ENCODE peak calls at places on chromosomes 12 and 14, in five cellular contexts. C, N, O, S and P are unnamed samples.

GRCh38 chr12:130838284-130838950 is 633 bp downstream of the STX2 start:
- DNase-seq in N (peak; percentile 18), C (no peak), S (no peak), O (no peak), P (no peak)

GRCh38 chr12:56450241-56450640 is 1.0 kb upstream of the TIMELESS start:
- DNase-seq in N (no peak), S (no peak), C (no peak), O (no peak), P (no peak)

GRCh38 chr12:18258929-18259328 is 2.4 kb upstream of the PIK3C2G start:
- DNase-seq in S (no peak), O (no peak), N (no peak), C (no peak), P (no peak)

GRCh38 chr12:16849473-16849872 is 243.5 kb upstream of the LMO3 start:
- DNase-seq in C (no peak), O (no peak), N (no peak), S (no peak), P (no peak)

GRCh38 chr12:4011597-4011996 is 138.4 kb upstream of the PARP11 start:
- DNase-seq in O (no peak), S (no peak), N (no peak), C (no peak), P (no peak)

GRCh38 chr12:13573698-13574321 is 377.3 kb downstream of the EMP1 start:
- DNase-seq in C (no peak), N (peak; percentile 9), S (no peak), O (no peak), P (peak; percentile 39)

GRCh38 chr12:47080725-47081502 is 1.2 kb upstream of the AMIGO2 start:
- DNase-seq in O (no peak), C (no peak), N (peak; percentile 90), S (peak; percentile 33), P (peak; percentile 64)

GRCh38 chr12:51771008-51771407 is 77.5 kb downstream of the FIGNL2 start:
- DNase-seq in S (no peak), N (no peak), C (no peak), O (no peak), P (no peak)

GRCh38 chr14:64501326-64502171 is 2.1 kb downstream of the ZBTB25 start:
- DNase-seq in N (no peak), O (no peak), C (no peak), S (peak; percentile 8), P (peak; percentile 92)